ENCODE peak calls at places on chromosomes 4 and X, in ten cellular contexts. G is IMR-90, Z is HCT116, M is pancreas, A is psoas muscle, Y is fibroblast of mammary gland, L is neural crest cell, J is RWPE1, F is brain microvascular endothelial cell, C is bronchial epithelial cell. Q is an unnamed sample.

GRCh38 chr4:81550005-81550896 is 78.5 kb upstream of the RASGEF1B start:
- DNase-seq in Z (no peak), L (no peak), M (no peak), J (no peak), A (no peak), Y (peak; percentile 10), G (no peak), C (no peak), F (no peak), Q (no peak)

GRCh38 chrX:14616876-14617275 is 87.5 kb downstream of the GLRA2 start:
- DNase-seq in Y (peak; percentile 38), J (no peak), G (peak; percentile 38), Z (no peak), C (no peak), A (no peak), F (peak; percentile 3), M (no peak), L (no peak), Q (no peak)

GRCh38 chrX:20252392-20253231 is 14.1 kb downstream of the RPS6KA3 start:
- DNase-seq in M (peak; percentile 70), J (no peak), F (peak; percentile 45), C (peak; percentile 54), Z (peak; percentile 26), A (peak; percentile 58), G (peak; percentile 45), Y (peak; percentile 60), L (peak; percentile 37), Q (peak; percentile 56)

GRCh38 chr4:24234288-24234848 is 344.5 kb upstream of the PPARGC1A start:
- DNase-seq in J (no peak), Y (no peak), F (no peak), M (no peak), A (no peak), L (no peak), G (no peak), C (no peak), Z (no peak), Q (no peak)

GRCh38 chr4:70437212-70437611 is 34.8 kb upstream of the MUC7 start:
- DNase-seq in C (no peak), J (no peak), M (no peak), Y (no peak), L (peak; percentile 4), Z (no peak), G (no peak), F (no peak), A (no peak), Q (no peak)

GRCh38 chr4:21517460-21517859 is 431.1 kb downstream of the KCNIP4 start:
- DNase-seq in A (no peak), Y (no peak), C (peak; percentile 32), L (no peak), F (no peak), Z (no peak), G (no peak), M (no peak), J (no peak), Q (peak; percentile 1)

GRCh38 chrX:153853902-153854267 is 23.5 kb upstream of the PDZD4 start:
- DNase-seq in A (no peak), L (no peak), J (no peak), Y (no peak), M (no peak), Z (no peak), G (no peak), F (no peak), C (no peak), Q (no peak)

GRCh38 chrX:104315555-104315954 is 60.8 kb upstream of the ESX1 start:
- DNase-seq in Z (no peak), C (peak; percentile 72), J (peak; percentile 31), F (peak; percentile 61), A (no peak), M (no peak), G (peak; percentile 69), Y (peak; percentile 70), L (no peak), Q (peak; percentile 39)

GRCh38 chr4:149140841-149141240 is 674.8 kb downstream of the IQCM start:
- DNase-seq in Z (no peak), L (no peak), Y (peak; percentile 40), M (no peak), J (no peak), C (no peak), G (peak; percentile 22), F (no peak), A (no peak), Q (no peak)

GRCh38 chr4:25351777-25352421 is 25.2 kb upstream of the ANAPC4 start:
- DNase-seq in Y (peak; percentile 35), A (no peak), F (peak; percentile 54), G (peak; percentile 72), Z (no peak), L (no peak), M (no peak), C (peak; percentile 39), J (peak; percentile 44), Q (peak; percentile 60)

GRCh38 chrX:51836823-51837222 is 56.6 kb upstream of the MAGED1 start:
- DNase-seq in F (no peak), L (no peak), G (no peak), Y (no peak), A (no peak), J (no peak), Z (no peak), C (no peak), M (no peak), Q (no peak)

GRCh38 chr4:8267077-8267476 is 2.5 kb upstream of the HTRA3 start:
- DNase-seq in Z (peak; percentile 35), L (peak; percentile 49), A (peak; percentile 86), Y (peak; percentile 62), G (peak; percentile 33), J (peak; percentile 50), M (peak; percentile 64), C (peak; percentile 52), F (no peak), Q (peak; percentile 75)
- TF ChIP-seq CTCF in Z (peak; percentile 93), L (peak; percentile 68), A (peak; percentile 50), Y (peak; percentile 74), G (peak; percentile 57), J (peak; percentile 74), M (peak; percentile 51), C (peak; percentile 89), F (peak; percentile 74), Q (peak; percentile 76)

DNA sequence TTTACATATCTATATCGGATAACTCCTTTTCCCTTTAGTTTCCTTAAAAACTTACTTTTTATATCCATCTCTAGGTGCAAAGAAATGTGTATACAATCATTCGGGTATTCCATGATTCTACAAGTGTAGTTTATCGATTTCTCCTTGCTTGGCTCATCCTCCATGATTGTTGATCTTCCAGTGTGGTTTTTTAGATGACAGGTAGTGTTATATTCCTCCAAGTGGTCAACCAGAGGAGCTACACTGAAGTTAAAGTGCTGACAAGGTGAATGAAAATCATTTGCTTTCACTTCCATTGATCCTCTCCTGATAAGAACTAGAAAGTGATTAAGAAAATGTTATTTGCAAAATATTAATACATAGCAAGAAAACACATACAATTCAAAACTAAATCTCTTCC is 38.5 kb downstream of the TMEM156 start:
- DNase-seq in M (no peak), A (no peak), G (no peak), J (peak; percentile 14), Z (peak; percentile 21), C (no peak), L (no peak), F (no peak), Y (peak; percentile 16), Q (no peak)
- TF ChIP-seq CTCF in M (no peak), A (no peak), G (peak; percentile 23), J (no peak), Z (peak; percentile 38), C (no peak), L (peak; percentile 26), F (no peak), Y (peak; percentile 21), Q (no peak)

DNA sequence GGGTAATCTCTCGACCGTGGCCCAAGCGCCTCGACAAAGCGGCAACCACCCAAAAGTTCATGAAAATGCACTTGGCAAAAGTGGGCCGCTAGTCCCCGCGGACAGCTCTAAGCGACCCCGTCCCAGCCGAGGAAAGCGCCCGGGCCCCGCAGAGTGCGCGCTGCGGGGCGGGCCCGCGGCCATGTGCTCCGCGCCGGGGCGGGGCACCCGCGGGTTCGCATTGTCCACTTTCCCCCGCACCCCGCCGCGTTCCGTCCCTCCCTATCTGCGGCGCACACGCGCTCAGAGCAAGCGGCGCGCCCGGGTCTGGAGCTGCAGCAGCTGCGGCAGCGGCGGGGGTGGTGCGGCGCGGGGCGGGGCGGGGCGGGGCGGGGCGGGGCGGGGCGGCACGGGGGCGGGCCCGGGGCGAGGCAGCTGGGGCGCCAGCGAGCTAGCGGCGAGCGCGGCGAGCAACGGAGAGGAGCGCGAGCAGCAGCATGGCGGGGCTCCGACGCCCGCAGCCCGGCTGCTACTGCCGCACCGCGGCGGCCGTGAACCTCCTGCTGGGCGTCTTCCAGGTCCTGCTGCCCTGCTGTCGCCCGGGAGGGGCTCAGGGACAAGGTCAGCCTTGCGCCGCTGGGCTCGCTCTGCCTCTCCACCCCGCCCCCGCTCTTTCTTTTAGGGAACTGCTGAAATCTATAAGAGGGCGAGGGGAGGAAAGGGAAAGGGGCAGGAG is at the start of gene TMEM131L:
- DNase-seq in M (peak; percentile 85), C (no peak), A (peak; percentile 85), J (peak; percentile 71), Y (peak; percentile 47), G (peak; percentile 52), F (peak; percentile 38), L (peak; percentile 59), Z (peak; percentile 21), Q (peak; percentile 76)
- TF ChIP-seq CTCF in M (no peak), C (no peak), A (no peak), J (peak; percentile 4), Y (no peak), G (no peak), F (peak; percentile 9), L (no peak), Z (no peak), Q (no peak)

GRCh38 chr4:151673913-151674520 is 86.8 kb downstream of the GATB start:
- DNase-seq in G (no peak), A (no peak), L (no peak), Z (no peak), J (no peak), F (no peak), Y (no peak), C (peak; percentile 10), M (no peak), Q (no peak)

GRCh38 chr4:151672996-151673395 is 87.8 kb downstream of the GATB start:
- DNase-seq in Y (no peak), Z (no peak), C (no peak), F (no peak), A (no peak), L (no peak), M (no peak), J (no peak), G (no peak), Q (no peak)

GRCh38 chr4:151676301-151676700 is 84.5 kb downstream of the GATB start:
- DNase-seq in L (no peak), A (no peak), M (no peak), J (peak; percentile 64), Z (peak; percentile 8), F (peak; percentile 87), Y (peak; percentile 95), G (peak; percentile 94), C (peak; percentile 93), Q (peak; percentile 90)

GRCh38 chr4:151675366-151676060 is 85.3 kb downstream of the GATB start:
- DNase-seq in G (no peak), M (no peak), F (no peak), J (no peak), L (no peak), C (peak; percentile 29), Z (no peak), Y (peak; percentile 18), A (no peak), Q (peak; percentile 57)

DNA sequence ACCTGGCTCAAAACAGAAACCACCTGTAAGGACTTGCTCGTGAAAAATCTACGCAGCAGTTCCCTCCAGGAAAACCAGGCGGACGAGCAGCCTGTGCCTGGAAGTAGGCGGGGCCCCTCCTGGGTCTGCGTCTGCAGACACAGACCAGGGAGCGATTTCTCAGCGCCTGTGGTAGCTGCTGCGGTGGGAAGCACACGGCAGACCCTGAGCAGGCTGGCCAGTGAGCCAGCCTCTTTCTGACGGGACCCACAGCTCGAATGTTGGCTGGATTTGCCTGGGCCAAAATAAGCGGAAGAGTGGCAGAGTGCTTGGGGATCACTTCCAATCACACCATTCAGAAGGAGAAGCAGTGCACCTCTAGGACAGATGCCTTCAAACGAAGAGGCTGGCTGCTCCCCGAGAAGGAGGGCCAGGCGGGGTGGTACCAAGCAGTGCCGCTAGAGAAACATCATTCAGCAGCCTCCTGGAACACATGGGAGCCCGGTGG is 86.0 kb downstream of the GATB start:
- DNase-seq in J (peak; percentile 74), L (peak; percentile 9), M (peak; percentile 46), G (no peak), Y (peak; percentile 45), A (no peak), F (no peak), Z (no peak), C (peak; percentile 83), Q (peak; percentile 91)
- TF ChIP-seq CTCF in J (no peak), L (peak; percentile 29), M (no peak), G (no peak), Y (no peak), A (no peak), F (no peak), Z (no peak), C (peak; percentile 32), Q (peak; percentile 34)

Q was measured in epithelial cell of esophagus.